ENCODE peak calls at places on chromosome 14, in four cellular contexts. One of them, this sample, is unnamed.

GRCh38 chr14:78316058-78316457 is 145.9 kb downstream of the NRXN3 start:
- DNase-seq in pancreas: no peak
- DNase-seq in A673: no peak
- DNase-seq in AG04450: no peak
- DNase-seq in this sample: no peak

GRCh38 chr14:38718519-38718918 is 384.5 kb downstream of the SEC23A start:
- DNase-seq in A673: no peak
- DNase-seq in pancreas: no peak
- DNase-seq in AG04450: no peak
- DNase-seq in this sample: no peak

GRCh38 chr14:104118006-104118844 is 20.2 kb upstream of the KIF26A start:
- DNase-seq in pancreas: no peak
- DNase-seq in A673: no peak
- DNase-seq in AG04450: no peak
- DNase-seq in this sample: no peak

GRCh38 chr14:105538481-105539049 is 12.2 kb downstream of the TMEM121 start:
- DNase-seq in AG04450: no peak
- DNase-seq in A673: no peak
- DNase-seq in pancreas: no peak
- DNase-seq in this sample: no peak

GRCh38 chr14:48983355-48983888 is 602.8 kb downstream of the RPS29 start:
- DNase-seq in A673: peak
- DNase-seq in pancreas: no peak
- DNase-seq in AG04450: no peak
- DNase-seq in this sample: no peak

GRCh38 chr14:74501135-74501614 is 7.6 kb downstream of the ISCA2 start:
- DNase-seq in A673: peak
- DNase-seq in pancreas: peak
- DNase-seq in AG04450: peak
- DNase-seq in this sample: peak

GRCh38 chr14:32087173-32087861 is 10.2 kb downstream of the ARHGAP5 start:
- DNase-seq in AG04450: no peak
- DNase-seq in A673: peak
- DNase-seq in pancreas: no peak
- DNase-seq in this sample: peak

GRCh38 chr14:51442513-51443175 is 202.6 kb downstream of the TMX1 start:
- DNase-seq in pancreas: no peak
- DNase-seq in AG04450: peak
- DNase-seq in A673: no peak
- DNase-seq in this sample: peak

GRCh38 chr14:53975444-53975843 is 18.8 kb upstream of the BMP4 start:
- DNase-seq in AG04450: no peak
- DNase-seq in pancreas: no peak
- DNase-seq in A673: no peak
- DNase-seq in this sample: no peak

GRCh38 chr14:61568572-61569011 is 126.7 kb upstream of the HIF1A start:
- DNase-seq in pancreas: peak
- DNase-seq in A673: no peak
- DNase-seq in AG04450: no peak
- DNase-seq in this sample: peak

GRCh38 chr14:64784006-64784405 is 79.8 kb downstream of the PLEKHG3 start:
- DNase-seq in AG04450: no peak
- DNase-seq in A673: no peak
- DNase-seq in pancreas: no peak
- DNase-seq in this sample: no peak

GRCh38 chr14:21136024-21136423 is 19.8 kb downstream of the OR5AU1 start:
- DNase-seq in A673: peak
- DNase-seq in pancreas: no peak
- DNase-seq in AG04450: no peak
- DNase-seq in this sample: peak

GRCh38 chr14:39369029-39369428 is 63.2 kb downstream of the FBXO33 start:
- DNase-seq in A673: no peak
- DNase-seq in AG04450: no peak
- DNase-seq in pancreas: no peak
- DNase-seq in this sample: no peak

GRCh38 chr14:99721792-99722516 is 37.9 kb downstream of the CYP46A1 start:
- DNase-seq in AG04450: no peak
- DNase-seq in pancreas: peak
- DNase-seq in A673: no peak
- DNase-seq in this sample: no peak

GRCh38 chr14:37658174-37658573 is 62.7 kb downstream of the TTC6 start:
- DNase-seq in A673: no peak
- DNase-seq in pancreas: no peak
- DNase-seq in AG04450: no peak
- DNase-seq in this sample: no peak

GRCh38 chr14:22463763-22464173 is 125.3 kb downstream of the DAD1 start:
- DNase-seq in A673: no peak
- DNase-seq in AG04450: no peak
- DNase-seq in pancreas: peak
- DNase-seq in this sample: no peak

GRCh38 chr14:57943541-57943940 is 77.6 kb upstream of the SLC35F4 start:
- DNase-seq in A673: peak
- DNase-seq in pancreas: no peak
- DNase-seq in AG04450: no peak
- DNase-seq in this sample: no peak

GRCh38 chr14:61562321-61563161 is 132.8 kb upstream of the HIF1A start:
- DNase-seq in A673: no peak
- DNase-seq in pancreas: peak
- DNase-seq in AG04450: peak
- DNase-seq in this sample: peak

GRCh38 chr14:104093366-104094055 is 8.0 kb downstream of the ASPG start:
- DNase-seq in pancreas: no peak
- DNase-seq in A673: no peak
- DNase-seq in AG04450: no peak
- DNase-seq in this sample: no peak

GRCh38 chr14:89331398-89331797 is 85.6 kb downstream of the FOXN3 start:
- DNase-seq in pancreas: no peak
- DNase-seq in AG04450: no peak
- DNase-seq in A673: no peak
- DNase-seq in this sample: no peak

GRCh38 chr14:68504861-68505260 is 288.0 kb downstream of the ZFP36L1 start:
- DNase-seq in AG04450: no peak
- DNase-seq in A673: no peak
- DNase-seq in pancreas: no peak
- DNase-seq in this sample: no peak

GRCh38 chr14:66635435-66635834 is 127.5 kb downstream of the GPHN start:
- DNase-seq in pancreas: no peak
- DNase-seq in AG04450: no peak
- DNase-seq in A673: no peak
- DNase-seq in this sample: no peak

GRCh38 chr14:51283402-51283825 is 43.4 kb downstream of the TMX1 start:
- DNase-seq in A673: peak
- DNase-seq in pancreas: no peak
- DNase-seq in AG04450: peak
- DNase-seq in this sample: peak

GRCh38 chr14:28766505-28767238 is at the start of gene FOXG1:
- DNase-seq in A673: peak
- DNase-seq in pancreas: no peak
- DNase-seq in AG04450: no peak
- DNase-seq in this sample: no peak

GRCh38 chr14:104223101-104223809 is 84.9 kb downstream of the KIF26A start:
- DNase-seq in pancreas: peak
- DNase-seq in AG04450: no peak
- DNase-seq in A673: peak
- DNase-seq in this sample: no peak

GRCh38 chr14:71942904-71943694 is 10.9 kb downstream of the RGS6 start:
- DNase-seq in pancreas: no peak
- DNase-seq in A673: no peak
- DNase-seq in AG04450: no peak
- DNase-seq in this sample: no peak

GRCh38 chr14:58243790-58244555 is 670 bp upstream of the PSMA3 start:
- DNase-seq in A673: peak
- DNase-seq in pancreas: no peak
- DNase-seq in AG04450: no peak
- DNase-seq in this sample: peak

GRCh38 chr14:36504805-36505192 is 15.2 kb downstream of the NKX2-1 start:
- DNase-seq in AG04450: no peak
- DNase-seq in pancreas: no peak
- DNase-seq in A673: no peak
- DNase-seq in this sample: no peak

GRCh38 chr14:104777808-104778249 is 17.7 kb downstream of the AKT1 start:
- DNase-seq in pancreas: no peak
- DNase-seq in AG04450: no peak
- DNase-seq in A673: no peak
- DNase-seq in this sample: no peak

GRCh38 chr14:105436891-105437722 is 17.5 kb downstream of the MTA1 start:
- DNase-seq in pancreas: no peak
- DNase-seq in AG04450: no peak
- DNase-seq in A673: no peak
- DNase-seq in this sample: no peak

GRCh38 chr14:103085106-103086091 is 1.4 kb downstream of the LBHD2 start:
- DNase-seq in AG04450: no peak
- DNase-seq in A673: no peak
- DNase-seq in pancreas: no peak
- DNase-seq in this sample: no peak

GRCh38 chr14:101230851-101231550 is 327.5 kb upstream of the RTL1 start:
- DNase-seq in AG04450: no peak
- DNase-seq in pancreas: no peak
- DNase-seq in A673: no peak
- DNase-seq in this sample: no peak

GRCh38 chr14:96105921-96106441 is 66.8 kb downstream of the C14orf132 start:
- DNase-seq in AG04450: no peak
- DNase-seq in A673: no peak
- DNase-seq in pancreas: no peak
- DNase-seq in this sample: peak

GRCh38 chr14:73232984-73233383 is 4.3 kb upstream of the PAPLN start:
- DNase-seq in A673: no peak
- DNase-seq in pancreas: no peak
- DNase-seq in AG04450: no peak
- DNase-seq in this sample: no peak

GRCh38 chr14:80658155-80658554 is 283.4 kb downstream of the CEP128 start:
- DNase-seq in AG04450: no peak
- DNase-seq in A673: no peak
- DNase-seq in pancreas: no peak
- DNase-seq in this sample: no peak

GRCh38 chr14:92463141-92463540 is 50.4 kb upstream of the RIN3 start:
- DNase-seq in AG04450: no peak
- DNase-seq in A673: no peak
- DNase-seq in pancreas: no peak
- DNase-seq in this sample: no peak

GRCh38 chr14:76872796-76873432 is 46.7 kb downstream of the LRRC74A start:
- DNase-seq in AG04450: no peak
- DNase-seq in A673: peak
- DNase-seq in pancreas: peak
- DNase-seq in this sample: peak

DNA sequence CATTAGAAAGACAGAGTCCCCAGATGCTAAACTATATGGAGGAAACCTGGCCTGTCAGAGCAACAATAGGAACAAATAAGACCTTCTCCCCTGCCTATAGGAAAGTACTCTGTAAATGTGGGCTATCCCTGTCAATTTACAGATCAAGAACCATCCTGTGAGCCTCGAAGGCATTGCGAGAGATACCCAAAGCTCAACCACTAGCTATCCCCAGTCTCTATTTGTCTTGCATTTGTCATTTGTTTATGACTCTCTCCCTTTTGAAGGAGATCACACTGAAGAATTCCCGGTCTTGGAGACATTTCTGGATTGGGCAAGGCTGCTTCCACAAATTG is 42.7 kb upstream of the DHRS4 start:
- DNase-seq in A673: no peak
- DNase-seq in AG04450: no peak
- DNase-seq in pancreas: no peak
- DNase-seq in this sample: no peak
- TF ChIP-seq CTCF in A673: no peak
- TF ChIP-seq CTCF in AG04450: no peak
- TF ChIP-seq CTCF in pancreas: no peak
- TF ChIP-seq CTCF in this sample: no peak

GRCh38 chr14:90785474-90785873 is 30.8 kb downstream of the TTC7B start:
- DNase-seq in A673: peak
- DNase-seq in AG04450: no peak
- DNase-seq in pancreas: peak
- DNase-seq in this sample: peak
- TF ChIP-seq CTCF in A673: peak
- TF ChIP-seq CTCF in AG04450: peak
- TF ChIP-seq CTCF in pancreas: no peak
- TF ChIP-seq CTCF in this sample: no peak

GRCh38 chr14:98711453-98711852 is 560.5 kb downstream of the BCL11B start:
- DNase-seq in pancreas: no peak
- DNase-seq in A673: peak
- DNase-seq in AG04450: no peak
- DNase-seq in this sample: peak

GRCh38 chr14:98714604-98715003 is 557.4 kb downstream of the BCL11B start:
- DNase-seq in pancreas: no peak
- DNase-seq in A673: no peak
- DNase-seq in AG04450: no peak
- DNase-seq in this sample: no peak

DNA sequence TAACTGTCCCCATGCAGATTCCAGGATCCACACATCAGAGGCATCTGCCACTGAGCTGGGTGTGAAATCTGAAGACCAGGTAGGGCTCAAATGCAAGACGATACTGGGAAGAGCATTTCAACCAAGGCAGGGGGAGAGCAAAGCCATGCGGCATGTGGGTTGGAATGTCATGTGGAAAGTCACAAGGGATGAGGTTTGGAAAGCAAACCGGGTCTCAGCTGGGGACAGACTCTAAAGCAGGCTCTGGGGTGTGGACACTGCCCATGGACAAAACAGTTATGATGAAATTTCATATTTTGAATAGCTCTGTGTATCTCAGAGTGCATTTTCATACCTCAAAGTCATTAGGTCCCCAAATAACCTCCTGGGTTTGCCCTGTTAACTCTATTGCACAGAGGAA is 556.9 kb downstream of the BCL11B start:
- DNase-seq in A673: no peak
- DNase-seq in pancreas: no peak
- DNase-seq in AG04450: no peak
- DNase-seq in this sample: no peak
- TF ChIP-seq CTCF in A673: no peak
- TF ChIP-seq CTCF in pancreas: no peak
- TF ChIP-seq CTCF in AG04450: no peak
- TF ChIP-seq CTCF in this sample: no peak

GRCh38 chr14:34875031-34875922 is at the start of gene BAZ1A:
- DNase-seq in AG04450: peak
- DNase-seq in A673: peak
- DNase-seq in pancreas: peak
- DNase-seq in this sample: peak
- TF ChIP-seq CTCF in AG04450: peak
- TF ChIP-seq CTCF in A673: no peak
- TF ChIP-seq CTCF in pancreas: no peak
- TF ChIP-seq CTCF in this sample: no peak

DNA sequence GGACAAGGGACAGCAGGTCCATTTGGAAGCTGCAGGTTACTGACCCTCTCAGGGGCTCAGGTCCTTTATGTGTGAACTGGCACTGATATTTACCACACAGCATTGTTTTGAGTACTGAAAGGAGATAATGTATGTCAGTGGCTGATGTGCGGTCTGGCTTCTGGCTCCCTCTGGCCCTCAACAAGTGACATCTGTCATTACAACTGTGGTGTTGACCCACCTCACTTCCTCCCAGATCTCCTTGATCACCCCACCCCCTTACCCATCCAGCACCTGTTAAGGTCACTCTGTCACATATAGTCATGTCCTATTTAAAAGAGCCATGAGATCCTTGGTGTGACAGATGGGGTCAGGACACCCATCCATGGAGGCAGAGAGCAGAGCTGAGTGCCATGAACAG is 22.7 kb upstream of the PRIMA1 start:
- DNase-seq in pancreas: no peak
- DNase-seq in A673: no peak
- DNase-seq in AG04450: no peak
- DNase-seq in this sample: no peak
- TF ChIP-seq CTCF in pancreas: no peak
- TF ChIP-seq CTCF in A673: no peak
- TF ChIP-seq CTCF in AG04450: no peak
- TF ChIP-seq CTCF in this sample: no peak

This sample was measured in MCF 10A.